ENCODE peak calls at places on chromosomes 7 and 10, in eight cellular contexts. One of them, this sample, is unnamed.
A peak's percentile ranks its signal among the peaks of the same experiment; 100 is the strongest.

GRCh38 chr7:8160250-8160649 is 101.7 kb downstream of the ICA1 start:
- DNase-seq in stimulated activated CD8-positive, alpha-beta memory T cell treated with anti-CD3 and anti-CD28 coated beads, Interleukin-2, amount 100 ng/mL, for 48 hours: no peak
- DNase-seq in NCI-H460: no peak
- DNase-seq in RWPE2: no peak
- DNase-seq in NCI-H774: no peak
- DNase-seq in HEK293T: no peak
- DNase-seq in activated CD4-positive, alpha-beta T cell treated with anti-CD3 and anti-CD28 coated beads for 48 hours: no peak
- DNase-seq in NAMALWA: no peak
- DNase-seq in this sample: no peak

GRCh38 chr10:7523656-7524055 is 112.8 kb upstream of the SFMBT2 start:
- DNase-seq in stimulated activated CD8-positive, alpha-beta memory T cell treated with anti-CD3 and anti-CD28 coated beads, Interleukin-2, amount 100 ng/mL, for 48 hours: no peak
- DNase-seq in NCI-H460: no peak
- DNase-seq in RWPE2: no peak
- DNase-seq in NCI-H774: no peak
- DNase-seq in HEK293T: no peak
- DNase-seq in activated CD4-positive, alpha-beta T cell treated with anti-CD3 and anti-CD28 coated beads for 48 hours: no peak
- DNase-seq in NAMALWA: no peak
- DNase-seq in this sample: no peak

GRCh38 chr7:70631732-70632131 is 500.2 kb upstream of the GALNT17 start:
- DNase-seq in stimulated activated CD8-positive, alpha-beta memory T cell treated with anti-CD3 and anti-CD28 coated beads, Interleukin-2, amount 100 ng/mL, for 48 hours: no peak
- DNase-seq in NCI-H460: no peak
- DNase-seq in RWPE2: no peak
- DNase-seq in NCI-H774: no peak
- DNase-seq in HEK293T: no peak
- DNase-seq in activated CD4-positive, alpha-beta T cell treated with anti-CD3 and anti-CD28 coated beads for 48 hours: no peak
- DNase-seq in NAMALWA: no peak
- DNase-seq in this sample: no peak

GRCh38 chr7:139860090-139860773 is 31.2 kb downstream of the TBXAS1 start:
- DNase-seq in stimulated activated CD8-positive, alpha-beta memory T cell treated with anti-CD3 and anti-CD28 coated beads, Interleukin-2, amount 100 ng/mL, for 48 hours: no peak
- DNase-seq in NCI-H460: no peak
- DNase-seq in RWPE2: no peak
- DNase-seq in NCI-H774: no peak
- DNase-seq in HEK293T: no peak
- DNase-seq in activated CD4-positive, alpha-beta T cell treated with anti-CD3 and anti-CD28 coated beads for 48 hours: no peak
- DNase-seq in NAMALWA: no peak
- DNase-seq in this sample: no peak

GRCh38 chr10:123146013-123146891 is 1.7 kb upstream of the HMX2 start:
- DNase-seq in stimulated activated CD8-positive, alpha-beta memory T cell treated with anti-CD3 and anti-CD28 coated beads, Interleukin-2, amount 100 ng/mL, for 48 hours: no peak
- DNase-seq in NCI-H460: no peak
- DNase-seq in RWPE2: no peak
- DNase-seq in NCI-H774: no peak
- DNase-seq in HEK293T: no peak
- DNase-seq in activated CD4-positive, alpha-beta T cell treated with anti-CD3 and anti-CD28 coated beads for 48 hours: no peak
- DNase-seq in NAMALWA: no peak
- DNase-seq in this sample: no peak

GRCh38 chr7:159118220-159118595 is 26.5 kb downstream of the VIPR2 start:
- DNase-seq in stimulated activated CD8-positive, alpha-beta memory T cell treated with anti-CD3 and anti-CD28 coated beads, Interleukin-2, amount 100 ng/mL, for 48 hours: no peak
- DNase-seq in NCI-H460: no peak
- DNase-seq in RWPE2: no peak
- DNase-seq in NCI-H774: no peak
- DNase-seq in HEK293T: no peak
- DNase-seq in activated CD4-positive, alpha-beta T cell treated with anti-CD3 and anti-CD28 coated beads for 48 hours: no peak
- DNase-seq in NAMALWA: no peak
- DNase-seq in this sample: no peak

GRCh38 chr10:49571419-49571818 is 32.5 kb upstream of the ERCC6 start:
- DNase-seq in stimulated activated CD8-positive, alpha-beta memory T cell treated with anti-CD3 and anti-CD28 coated beads, Interleukin-2, amount 100 ng/mL, for 48 hours: no peak
- DNase-seq in NCI-H460: no peak
- DNase-seq in RWPE2: no peak
- DNase-seq in NCI-H774: no peak
- DNase-seq in HEK293T: no peak
- DNase-seq in activated CD4-positive, alpha-beta T cell treated with anti-CD3 and anti-CD28 coated beads for 48 hours: no peak
- DNase-seq in NAMALWA: no peak
- DNase-seq in this sample: no peak

GRCh38 chr10:123970207-123970926 is 78.8 kb upstream of the CPXM2 start:
- DNase-seq in stimulated activated CD8-positive, alpha-beta memory T cell treated with anti-CD3 and anti-CD28 coated beads, Interleukin-2, amount 100 ng/mL, for 48 hours: no peak
- DNase-seq in NCI-H460: no peak
- DNase-seq in RWPE2: no peak
- DNase-seq in NCI-H774: no peak
- DNase-seq in HEK293T: no peak
- DNase-seq in activated CD4-positive, alpha-beta T cell treated with anti-CD3 and anti-CD28 coated beads for 48 hours: no peak
- DNase-seq in NAMALWA: peak; percentile 40
- DNase-seq in this sample: no peak

GRCh38 chr7:81370857-81371256 is 399.0 kb downstream of the HGF start:
- DNase-seq in stimulated activated CD8-positive, alpha-beta memory T cell treated with anti-CD3 and anti-CD28 coated beads, Interleukin-2, amount 100 ng/mL, for 48 hours: no peak
- DNase-seq in NCI-H460: no peak
- DNase-seq in RWPE2: no peak
- DNase-seq in NCI-H774: no peak
- DNase-seq in HEK293T: no peak
- DNase-seq in activated CD4-positive, alpha-beta T cell treated with anti-CD3 and anti-CD28 coated beads for 48 hours: no peak
- DNase-seq in NAMALWA: no peak
- DNase-seq in this sample: no peak

GRCh38 chr7:137209151-137209822 is 134.2 kb downstream of the PTN start:
- DNase-seq in stimulated activated CD8-positive, alpha-beta memory T cell treated with anti-CD3 and anti-CD28 coated beads, Interleukin-2, amount 100 ng/mL, for 48 hours: no peak
- DNase-seq in NCI-H460: no peak
- DNase-seq in RWPE2: no peak
- DNase-seq in NCI-H774: no peak
- DNase-seq in HEK293T: no peak
- DNase-seq in activated CD4-positive, alpha-beta T cell treated with anti-CD3 and anti-CD28 coated beads for 48 hours: no peak
- DNase-seq in NAMALWA: no peak
- DNase-seq in this sample: no peak

GRCh38 chr7:96182424-96183158 is 139.3 kb downstream of the SLC25A13 start:
- DNase-seq in stimulated activated CD8-positive, alpha-beta memory T cell treated with anti-CD3 and anti-CD28 coated beads, Interleukin-2, amount 100 ng/mL, for 48 hours: no peak
- DNase-seq in NCI-H460: no peak
- DNase-seq in RWPE2: no peak
- DNase-seq in NCI-H774: no peak
- DNase-seq in HEK293T: no peak
- DNase-seq in activated CD4-positive, alpha-beta T cell treated with anti-CD3 and anti-CD28 coated beads for 48 hours: no peak
- DNase-seq in NAMALWA: no peak
- DNase-seq in this sample: no peak

GRCh38 chr7:98827258-98827657 is 42.6 kb downstream of the TMEM130 start:
- DNase-seq in stimulated activated CD8-positive, alpha-beta memory T cell treated with anti-CD3 and anti-CD28 coated beads, Interleukin-2, amount 100 ng/mL, for 48 hours: no peak
- DNase-seq in NCI-H460: no peak
- DNase-seq in RWPE2: no peak
- DNase-seq in NCI-H774: no peak
- DNase-seq in HEK293T: no peak
- DNase-seq in activated CD4-positive, alpha-beta T cell treated with anti-CD3 and anti-CD28 coated beads for 48 hours: no peak
- DNase-seq in NAMALWA: no peak
- DNase-seq in this sample: no peak

GRCh38 chr10:60463726-60464125 is 74.1 kb upstream of the ANK3 start:
- DNase-seq in stimulated activated CD8-positive, alpha-beta memory T cell treated with anti-CD3 and anti-CD28 coated beads, Interleukin-2, amount 100 ng/mL, for 48 hours: no peak
- DNase-seq in NCI-H460: no peak
- DNase-seq in RWPE2: no peak
- DNase-seq in NCI-H774: no peak
- DNase-seq in HEK293T: no peak
- DNase-seq in activated CD4-positive, alpha-beta T cell treated with anti-CD3 and anti-CD28 coated beads for 48 hours: no peak
- DNase-seq in NAMALWA: no peak
- DNase-seq in this sample: no peak

GRCh38 chr7:155652156-155653124 is 8.0 kb downstream of the RBM33 start:
- DNase-seq in stimulated activated CD8-positive, alpha-beta memory T cell treated with anti-CD3 and anti-CD28 coated beads, Interleukin-2, amount 100 ng/mL, for 48 hours: no peak
- DNase-seq in NCI-H460: no peak
- DNase-seq in RWPE2: no peak
- DNase-seq in NCI-H774: no peak
- DNase-seq in HEK293T: no peak
- DNase-seq in activated CD4-positive, alpha-beta T cell treated with anti-CD3 and anti-CD28 coated beads for 48 hours: no peak
- DNase-seq in NAMALWA: peak; percentile 55
- DNase-seq in this sample: no peak

GRCh38 chr10:22573820-22574569 is 140.4 kb downstream of the PIP4K2A start:
- DNase-seq in stimulated activated CD8-positive, alpha-beta memory T cell treated with anti-CD3 and anti-CD28 coated beads, Interleukin-2, amount 100 ng/mL, for 48 hours: no peak
- DNase-seq in NCI-H460: no peak
- DNase-seq in RWPE2: no peak
- DNase-seq in NCI-H774: no peak
- DNase-seq in HEK293T: peak; percentile 46
- DNase-seq in activated CD4-positive, alpha-beta T cell treated with anti-CD3 and anti-CD28 coated beads for 48 hours: no peak
- DNase-seq in NAMALWA: peak; percentile 36
- DNase-seq in this sample: peak; percentile 8

GRCh38 chr7:28102778-28103177 is 77.8 kb downstream of the JAZF1 start:
- DNase-seq in stimulated activated CD8-positive, alpha-beta memory T cell treated with anti-CD3 and anti-CD28 coated beads, Interleukin-2, amount 100 ng/mL, for 48 hours: no peak
- DNase-seq in NCI-H460: peak; percentile 40
- DNase-seq in RWPE2: no peak
- DNase-seq in NCI-H774: no peak
- DNase-seq in HEK293T: no peak
- DNase-seq in activated CD4-positive, alpha-beta T cell treated with anti-CD3 and anti-CD28 coated beads for 48 hours: no peak
- DNase-seq in NAMALWA: no peak
- DNase-seq in this sample: peak; percentile 37

GRCh38 chr7:156791241-156791640 is 101.7 kb downstream of the LMBR1 start:
- DNase-seq in stimulated activated CD8-positive, alpha-beta memory T cell treated with anti-CD3 and anti-CD28 coated beads, Interleukin-2, amount 100 ng/mL, for 48 hours: no peak
- DNase-seq in NCI-H460: no peak
- DNase-seq in RWPE2: no peak
- DNase-seq in NCI-H774: no peak
- DNase-seq in HEK293T: no peak
- DNase-seq in activated CD4-positive, alpha-beta T cell treated with anti-CD3 and anti-CD28 coated beads for 48 hours: no peak
- DNase-seq in NAMALWA: no peak
- DNase-seq in this sample: no peak

GRCh38 chr7:135075716-135076115 is 72.2 kb upstream of the TMEM140 start:
- DNase-seq in stimulated activated CD8-positive, alpha-beta memory T cell treated with anti-CD3 and anti-CD28 coated beads, Interleukin-2, amount 100 ng/mL, for 48 hours: no peak
- DNase-seq in NCI-H460: no peak
- DNase-seq in RWPE2: no peak
- DNase-seq in NCI-H774: no peak
- DNase-seq in HEK293T: no peak
- DNase-seq in activated CD4-positive, alpha-beta T cell treated with anti-CD3 and anti-CD28 coated beads for 48 hours: no peak
- DNase-seq in NAMALWA: no peak
- DNase-seq in this sample: no peak

GRCh38 chr10:35908451-35908850 is 266.4 kb upstream of the FZD8 start:
- DNase-seq in stimulated activated CD8-positive, alpha-beta memory T cell treated with anti-CD3 and anti-CD28 coated beads, Interleukin-2, amount 100 ng/mL, for 48 hours: no peak
- DNase-seq in NCI-H460: no peak
- DNase-seq in RWPE2: no peak
- DNase-seq in NCI-H774: no peak
- DNase-seq in HEK293T: no peak
- DNase-seq in activated CD4-positive, alpha-beta T cell treated with anti-CD3 and anti-CD28 coated beads for 48 hours: no peak
- DNase-seq in NAMALWA: no peak
- DNase-seq in this sample: no peak

GRCh38 chr10:89888647-89889046 is 187.3 kb downstream of the KIF20B start:
- DNase-seq in stimulated activated CD8-positive, alpha-beta memory T cell treated with anti-CD3 and anti-CD28 coated beads, Interleukin-2, amount 100 ng/mL, for 48 hours: no peak
- DNase-seq in NCI-H460: no peak
- DNase-seq in RWPE2: no peak
- DNase-seq in NCI-H774: no peak
- DNase-seq in HEK293T: no peak
- DNase-seq in activated CD4-positive, alpha-beta T cell treated with anti-CD3 and anti-CD28 coated beads for 48 hours: no peak
- DNase-seq in NAMALWA: peak; percentile 92
- DNase-seq in this sample: no peak

GRCh38 chr7:46155367-46155766 is 234.3 kb upstream of the IGFBP3 start:
- DNase-seq in stimulated activated CD8-positive, alpha-beta memory T cell treated with anti-CD3 and anti-CD28 coated beads, Interleukin-2, amount 100 ng/mL, for 48 hours: no peak
- DNase-seq in NCI-H460: no peak
- DNase-seq in RWPE2: no peak
- DNase-seq in NCI-H774: no peak
- DNase-seq in HEK293T: no peak
- DNase-seq in activated CD4-positive, alpha-beta T cell treated with anti-CD3 and anti-CD28 coated beads for 48 hours: no peak
- DNase-seq in NAMALWA: no peak
- DNase-seq in this sample: no peak

GRCh38 chr7:91034459-91035368 is 229.5 kb upstream of the FZD1 start:
- DNase-seq in stimulated activated CD8-positive, alpha-beta memory T cell treated with anti-CD3 and anti-CD28 coated beads, Interleukin-2, amount 100 ng/mL, for 48 hours: no peak
- DNase-seq in NCI-H460: peak; percentile 30
- DNase-seq in RWPE2: no peak
- DNase-seq in NCI-H774: peak; percentile 91
- DNase-seq in HEK293T: peak; percentile 51
- DNase-seq in activated CD4-positive, alpha-beta T cell treated with anti-CD3 and anti-CD28 coated beads for 48 hours: peak; percentile 41
- DNase-seq in NAMALWA: peak; percentile 77
- DNase-seq in this sample: peak; percentile 87

GRCh38 chr7:131010714-131011436 is 276.9 kb upstream of the KLF14 start:
- DNase-seq in stimulated activated CD8-positive, alpha-beta memory T cell treated with anti-CD3 and anti-CD28 coated beads, Interleukin-2, amount 100 ng/mL, for 48 hours: no peak
- DNase-seq in NCI-H460: no peak
- DNase-seq in RWPE2: no peak
- DNase-seq in NCI-H774: no peak
- DNase-seq in HEK293T: no peak
- DNase-seq in activated CD4-positive, alpha-beta T cell treated with anti-CD3 and anti-CD28 coated beads for 48 hours: no peak
- DNase-seq in NAMALWA: no peak
- DNase-seq in this sample: no peak